ENCODE peak calls at places on chromosomes 7 and 10, in five cellular contexts. F is HFF-Myc, P is astrocyte, M is NCI-H2081, C is anterior cingulate cortex. W is an unnamed sample.

GRCh38 chr10:105291571-105291970 is 650.5 kb downstream of the SORCS3 start:
- DNase-seq in F (no peak), P (no peak), M (no peak), C (no peak), W (peak)

GRCh38 chr7:2141656-2142055 is 91.1 kb downstream of the MAD1L1 start:
- DNase-seq in F (no peak), P (no peak), M (no peak), C (no peak), W (no peak)

GRCh38 chr10:9579110-9579705 is 1438.5 kb upstream of the CELF2 start:
- DNase-seq in F (no peak), P (no peak), M (no peak), C (no peak), W (no peak)

GRCh38 chr10:6885284-6885683 is 305.2 kb upstream of the PRKCQ start:
- DNase-seq in F (no peak), P (no peak), M (no peak), C (no peak), W (no peak)

GRCh38 chr10:28217848-28218247 is 85.0 kb downstream of the MPP7 start:
- DNase-seq in F (peak), P (peak), M (no peak), C (no peak), W (no peak)

GRCh38 chr10:11658801-11659368 is 47.4 kb upstream of the USP6NL start:
- DNase-seq in F (no peak), P (no peak), M (no peak), C (no peak), W (no peak)

GRCh38 chr7:67553378-67553777 is 556.7 kb downstream of the TYW1 start:
- DNase-seq in F (no peak), P (no peak), M (no peak), C (no peak), W (no peak)

GRCh38 chr10:96090463-96090800 is 39.7 kb upstream of the ZNF518A start:
- DNase-seq in F (no peak), P (no peak), M (no peak), C (no peak), W (no peak)

GRCh38 chr7:44071726-44072363 is 6.5 kb upstream of the PGAM2 start:
- DNase-seq in F (no peak), P (no peak), M (no peak), C (no peak), W (no peak)

GRCh38 chr7:104978460-104978859 is 35.5 kb upstream of the KMT2E start:
- DNase-seq in F (no peak), P (no peak), M (no peak), C (no peak), W (no peak)

GRCh38 chr7:155361947-155362346 is 64.3 kb downstream of the INSIG1 start:
- DNase-seq in F (no peak), P (no peak), M (no peak), C (no peak), W (no peak)

GRCh38 chr10:6553937-6554336 is 26.1 kb downstream of the PRKCQ start:
- DNase-seq in F (no peak), P (no peak), M (no peak), C (no peak), W (no peak)

GRCh38 chr10:86153751-86154150 is 212.8 kb downstream of the GRID1 start:
- DNase-seq in F (no peak), P (no peak), M (no peak), C (no peak), W (no peak)

GRCh38 chr7:117652943-117653700 is 173.3 kb downstream of the CFTR start:
- DNase-seq in F (no peak), P (no peak), M (no peak), C (no peak), W (no peak)

GRCh38 chr10:11237571-11237970 is 219.9 kb downstream of the CELF2 start:
- DNase-seq in F (no peak), P (no peak), M (no peak), C (no peak), W (no peak)

GRCh38 chr10:97689637-97690036 is 2.6 kb upstream of the AVPI1 start:
- DNase-seq in F (peak), P (peak), M (no peak), C (no peak), W (no peak)

GRCh38 chr10:46553238-46554049 is 3.0 kb downstream of the GPRIN2 start:
- DNase-seq in F (no peak), P (no peak), M (no peak), C (no peak), W (no peak)

GRCh38 chr7:130337410-130337971 is 7.1 kb upstream of the CPA5 start:
- DNase-seq in F (no peak), P (no peak), M (no peak), C (no peak), W (no peak)

GRCh38 chr7:110170762-110171161 is 920.2 kb upstream of the LRRN3 start:
- DNase-seq in F (no peak), P (peak), M (no peak), C (no peak), W (no peak)

GRCh38 chr10:74018241-74018640 is 20.3 kb downstream of the VCL start:
- DNase-seq in F (no peak), P (no peak), M (no peak), C (no peak), W (no peak)

GRCh38 chr10:29621161-29621560 is 13.6 kb downstream of the SVIL start:
- DNase-seq in F (no peak), P (no peak), M (no peak), C (no peak), W (no peak)

GRCh38 chr7:47044620-47045019 is 537.3 kb downstream of the TNS3 start:
- DNase-seq in F (no peak), P (no peak), M (no peak), C (no peak), W (no peak)

GRCh38 chr10:14553434-14553833 is 221.3 kb downstream of the FAM107B start:
- DNase-seq in F (no peak), P (peak), M (no peak), C (no peak), W (no peak)

GRCh38 chr7:157930926-157931466 is 594.2 kb downstream of the DNAJB6 start:
- DNase-seq in F (no peak), P (no peak), M (no peak), C (no peak), W (no peak)

GRCh38 chr7:6346581-6346980 is 74.2 kb upstream of the CYTH3 start:
- DNase-seq in F (no peak), P (no peak), M (no peak), C (no peak), W (peak)

GRCh38 chr10:122774269-122774668 is 71.4 kb downstream of the CUZD1 start:
- DNase-seq in F (no peak), P (no peak), M (no peak), C (peak), W (no peak)

GRCh38 chr10:22874189-22874854 is 53.5 kb upstream of the ARMC3 start:
- DNase-seq in F (no peak), P (no peak), M (no peak), C (no peak), W (peak)

GRCh38 chr10:128472196-128472595 is 346.0 kb upstream of the MKI67 start:
- DNase-seq in F (no peak), P (no peak), M (no peak), C (no peak), W (no peak)

GRCh38 chr7:100823140-100823525 is 4.2 kb downstream of the EPHB4 start:
- DNase-seq in F (no peak), P (no peak), M (no peak), C (no peak), W (no peak)

GRCh38 chr10:8674230-8674629 is 619.7 kb downstream of the GATA3 start:
- DNase-seq in F (no peak), P (no peak), M (no peak), C (no peak), W (no peak)

GRCh38 chr10:128062331-128062730 is 63.9 kb downstream of the MKI67 start:
- DNase-seq in F (no peak), P (no peak), M (no peak), C (no peak), W (no peak)

GRCh38 chr7:43535810-43536585 is 46.9 kb upstream of the STK17A start:
- DNase-seq in F (peak), P (peak), M (no peak), C (no peak), W (no peak)

GRCh38 chr7:939843-940242 is 14.6 kb downstream of the ADAP1 start:
- DNase-seq in F (no peak), P (no peak), M (no peak), C (no peak), W (no peak)

GRCh38 chr10:75924309-75924920 is 493.0 kb downstream of the LRMDA start:
- DNase-seq in F (no peak), P (no peak), M (no peak), C (no peak), W (no peak)

GRCh38 chr10:11192304-11193018 is 174.8 kb downstream of the CELF2 start:
- DNase-seq in F (no peak), P (no peak), M (no peak), C (no peak), W (no peak)

GRCh38 chr7:98387544-98388226 is 13.2 kb downstream of the BAIAP2L1 start:
- DNase-seq in F (no peak), P (no peak), M (peak), C (no peak), W (no peak)

GRCh38 chr7:43650457-43651052 is 67.6 kb downstream of the STK17A start:
- DNase-seq in F (no peak), P (peak), M (no peak), C (no peak), W (no peak)